ENCODE peak calls at places on chromosome X, in nine cellular contexts. K is A549, I is H1, Y is esophagus muscularis mucosa, S is suprapubic skin, M is upper lobe of left lung, N is ovary, H is HepG2, E is tibial nerve. G is an unnamed sample.

GRCh38 chrX:95884196-95884595 is 800.4 kb upstream of the DIAPH2 start:
- DNase-seq in M (no peak), K (no peak), H (no peak), N (no peak), Y (no peak), S (no peak), I (no peak), E (no peak), G (no peak)

GRCh38 chrX:132737743-132738142 is 220.7 kb downstream of the HS6ST2 start:
- DNase-seq in K (no peak), S (no peak), M (no peak), H (no peak), N (no peak), E (no peak), I (no peak), Y (no peak), G (no peak)

GRCh38 chrX:18873836-18874235 is 110.1 kb downstream of the PHKA2 start:
- DNase-seq in E (no peak), S (no peak), H (no peak), M (no peak), I (no peak), Y (no peak), K (no peak), N (no peak), G (no peak)

GRCh38 chrX:96474357-96475125 is 210.1 kb upstream of the DIAPH2 start:
- DNase-seq in S (no peak), Y (no peak), H (no peak), K (no peak), E (no peak), M (no peak), I (no peak), N (no peak), G (no peak)

GRCh38 chrX:54447461-54447860 is 7.3 kb downstream of the TSR2 start:
- DNase-seq in I (no peak), M (no peak), K (peak), E (no peak), N (no peak), S (no peak), H (no peak), Y (no peak), G (no peak)

GRCh38 chrX:9465380-9466114 is 689 bp downstream of the TBL1X start:
- DNase-seq in K (peak), Y (no peak), S (no peak), I (peak), H (no peak), E (no peak), N (peak), M (peak), G (peak)

GRCh38 chrX:77160301-77160700 is 286.9 kb upstream of the FGF16 start:
- DNase-seq in E (no peak), I (peak), Y (no peak), H (no peak), N (no peak), K (no peak), S (no peak), M (peak), G (no peak)

GRCh38 chrX:48683411-48683982 is at the start of gene WAS:
- DNase-seq in M (no peak), Y (no peak), K (no peak), N (no peak), H (no peak), E (no peak), S (no peak), I (no peak), G (no peak)

GRCh38 chrX:71301195-71301924 is at the start of gene ITGB1BP2:
- DNase-seq in K (no peak), Y (no peak), I (no peak), E (no peak), S (no peak), N (no peak), M (no peak), H (peak), G (no peak)

GRCh38 chrX:66046612-66047235 is 6.8 kb upstream of the VSIG4 start:
- DNase-seq in M (no peak), N (no peak), Y (no peak), H (no peak), K (no peak), S (no peak), E (no peak), I (no peak), G (no peak)

GRCh38 chrX:19214248-19214787 is 92.0 kb upstream of the ADGRG2 start:
- DNase-seq in M (no peak), K (no peak), H (no peak), N (no peak), S (no peak), E (no peak), Y (no peak), I (no peak), G (no peak)

GRCh38 chrX:151609222-151609621 is 45.7 kb downstream of the PASD1 start:
- DNase-seq in I (no peak), H (peak), S (no peak), N (no peak), Y (no peak), M (no peak), E (no peak), K (no peak), G (no peak)

GRCh38 chrX:31279359-31279758 is 207.5 kb upstream of the FTHL17 start:
- DNase-seq in Y (no peak), N (no peak), I (no peak), S (no peak), M (no peak), K (no peak), H (peak), E (no peak), G (no peak)

GRCh38 chrX:37754518-37754917 is 25.3 kb upstream of the CYBB start:
- DNase-seq in I (no peak), E (no peak), S (no peak), K (no peak), N (no peak), H (no peak), M (no peak), Y (no peak), G (no peak)

GRCh38 chrX:18931972-18932371 is 51.9 kb downstream of the PHKA2 start:
- DNase-seq in I (no peak), E (no peak), K (peak), H (peak), M (no peak), S (no peak), N (no peak), Y (no peak), G (no peak)

GRCh38 chrX:123975180-123975579 is 13.7 kb downstream of the STAG2 start:
- DNase-seq in H (no peak), I (no peak), S (no peak), E (no peak), M (no peak), Y (no peak), K (no peak), N (no peak), G (no peak)

GRCh38 chrX:65723706-65724105 is 56.3 kb downstream of the MSN start:
- DNase-seq in E (no peak), K (no peak), M (no peak), Y (no peak), I (no peak), H (no peak), S (no peak), N (no peak), G (no peak)

GRCh38 chrX:112368371-112368770 is 285.8 kb upstream of the TRPC5 start:
- DNase-seq in M (no peak), I (no peak), H (no peak), N (no peak), S (no peak), K (no peak), E (no peak), Y (no peak), G (no peak)
- TF ChIP-seq CTCF in M (no peak), I (peak), H (no peak), N (no peak), S (no peak), K (no peak), E (no peak), Y (no peak), G (no peak)

GRCh38 chrX:49922291-49923241 is at the start of gene CLCN5:
- DNase-seq in N (peak), K (peak), M (peak), I (peak), H (peak), S (peak), Y (peak), E (peak), G (peak)
- TF ChIP-seq EP300 in N (no peak), K (no peak), M (no peak), I (no peak), H (no peak), S (no peak), Y (no peak), E (peak), G (no peak)

DNA sequence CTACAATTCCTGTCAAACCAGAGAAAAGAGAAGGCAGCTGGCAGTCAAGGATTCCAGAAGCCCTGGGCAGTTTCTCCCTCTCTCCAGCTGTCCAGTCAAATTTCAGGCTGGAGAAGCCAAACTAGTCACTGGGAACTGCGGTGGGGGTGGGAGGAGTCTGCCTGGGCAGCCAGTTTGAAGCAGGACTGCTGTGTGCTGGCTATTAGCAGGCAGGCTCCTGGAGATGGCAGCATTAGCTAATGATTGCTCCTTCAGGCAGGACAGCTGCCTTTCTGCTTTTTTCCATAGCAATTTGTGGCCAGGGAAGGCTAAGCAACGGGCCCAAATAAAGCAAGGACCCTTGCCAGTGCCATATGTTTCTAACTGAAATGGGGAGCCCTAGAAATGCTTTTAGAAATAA is 44.7 kb upstream of the FGF13 start:
- DNase-seq in S (no peak), E (no peak), N (peak), K (no peak), I (peak), M (no peak), H (no peak), Y (no peak), G (no peak)
- TF ChIP-seq CTCF in S (no peak), E (no peak), N (no peak), K (no peak), I (peak), M (no peak), H (peak), Y (no peak), G (no peak)

GRCh38 chrX:153526040-153526439 is 8.6 kb downstream of the ATP2B3 start:
- DNase-seq in Y (no peak), I (no peak), K (no peak), N (no peak), S (no peak), E (no peak), H (no peak), M (no peak), G (no peak)
- TF ChIP-seq EP300 in Y (no peak), I (no peak), K (no peak), N (no peak), S (no peak), E (no peak), H (no peak), M (no peak), G (no peak)

GRCh38 chrX:5876984-5877655 is 351.5 kb downstream of the NLGN4X start:
- DNase-seq in I (peak), H (peak), K (peak), Y (no peak), S (no peak), N (no peak), M (no peak), E (no peak), G (no peak)
- TF ChIP-seq CTCF in I (peak), H (peak), K (peak), Y (no peak), S (no peak), N (no peak), M (no peak), E (peak), G (no peak)

GRCh38 chrX:137236837-137237236 is 203.0 kb upstream of the GPR101 start:
- DNase-seq in E (no peak), K (no peak), I (no peak), M (no peak), Y (no peak), H (no peak), S (no peak), N (no peak), G (no peak)

GRCh38 chrX:137233478-137233877 is 199.7 kb upstream of the GPR101 start:
- DNase-seq in M (no peak), H (no peak), I (no peak), Y (no peak), N (no peak), K (no peak), E (no peak), S (no peak), G (no peak)

GRCh38 chrX:137234651-137235402 is 201.0 kb upstream of the GPR101 start:
- DNase-seq in H (no peak), M (no peak), S (no peak), E (no peak), N (no peak), I (no peak), Y (no peak), K (no peak), G (no peak)
- TF ChIP-seq EP300 in H (no peak), M (no peak), S (no peak), E (no peak), N (no peak), I (no peak), Y (no peak), K (no peak), G (no peak)

DNA sequence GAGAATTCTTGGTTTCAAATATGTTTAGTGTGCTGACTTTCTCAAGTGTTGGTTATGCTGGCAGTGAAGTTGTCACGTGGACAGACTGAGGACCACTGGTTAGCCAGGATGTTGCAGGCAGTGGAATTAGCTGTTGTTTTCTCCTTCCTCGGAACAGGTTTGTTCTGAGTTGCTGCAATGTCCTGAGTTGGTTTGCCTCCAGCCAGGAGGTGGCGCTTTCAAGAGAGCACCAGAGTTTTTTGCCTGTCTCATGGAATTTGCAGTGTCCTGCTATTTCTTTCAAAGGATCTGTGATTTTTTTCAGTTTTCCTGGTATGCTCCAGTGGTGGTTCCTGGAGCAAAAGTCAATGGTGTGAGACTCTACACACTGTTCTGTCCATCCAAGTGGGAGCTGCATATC is 158.1 kb upstream of the CXorf66 start:
- DNase-seq in Y (no peak), M (no peak), K (no peak), S (no peak), I (peak), H (no peak), N (no peak), E (no peak), G (no peak)
- TF ChIP-seq CTCF in Y (no peak), M (no peak), K (no peak), S (no peak), I (peak), H (no peak), N (no peak), E (no peak), G (no peak)

GRCh38 chrX:46610070-46610658 is 36.6 kb downstream of the CHST7 start:
- DNase-seq in E (no peak), M (no peak), N (no peak), I (no peak), Y (no peak), K (no peak), S (no peak), H (no peak), G (no peak)

GRCh38 chrX:46607916-46608315 is 34.4 kb downstream of the CHST7 start:
- DNase-seq in H (no peak), K (no peak), N (no peak), Y (no peak), S (no peak), E (no peak), I (no peak), M (no peak), G (no peak)

GRCh38 chrX:46611658-46612362 is 38.2 kb downstream of the CHST7 start:
- DNase-seq in S (no peak), M (no peak), Y (no peak), H (no peak), E (no peak), I (no peak), N (no peak), K (no peak), G (no peak)
- TF ChIP-seq EP300 in S (no peak), M (no peak), Y (no peak), H (no peak), E (no peak), I (no peak), N (no peak), K (no peak), G (no peak)